ENCODE peak calls at places on chromosome 16, in six cellular contexts. Y, Z, I, L, A and K are unnamed samples.

GRCh38 chr16:58418601-58419000 is 26.3 kb downstream of the GINS3 start:
- DNase-seq in L (no peak), Y (no peak), Z (no peak), A (no peak), I (no peak), K (peak)

GRCh38 chr16:11312718-11313492 is 31.8 kb upstream of the PRM1 start:
- DNase-seq in I (no peak), L (peak), Y (peak), Z (no peak), A (peak), K (peak)

GRCh38 chr16:50153648-50154368 is 702 bp downstream of the TENT4B start:
- DNase-seq in L (no peak), Y (peak), A (peak), Z (peak), I (no peak), K (no peak)

GRCh38 chr16:82439678-82440293 is 187.0 kb upstream of the CDH13 start:
- DNase-seq in A (peak), Y (peak), L (peak), Z (peak), I (no peak), K (peak)

GRCh38 chr16:67415872-67416793 is at the start of gene ZDHHC1:
- DNase-seq in Y (peak), L (peak), Z (peak), A (peak), I (peak), K (peak)

GRCh38 chr16:15785386-15786059 is 71.3 kb downstream of the MYH11 start:
- DNase-seq in I (no peak), L (no peak), Z (no peak), Y (no peak), A (no peak), K (peak)

GRCh38 chr16:79767597-79768280 is 167.2 kb upstream of the MAF start:
- DNase-seq in A (peak), I (peak), Z (no peak), L (no peak), Y (peak), K (no peak)

GRCh38 chr16:31200821-31201510 is 1.6 kb downstream of the PYCARD start:
- DNase-seq in Z (no peak), I (no peak), Y (peak), L (no peak), A (peak), K (no peak)

GRCh38 chr16:68360547-68360946 is 49.7 kb downstream of the PRMT7 start:
- DNase-seq in Z (no peak), Y (no peak), I (no peak), A (no peak), L (no peak), K (no peak)

GRCh38 chr16:60651351-60651750 is 1384.9 kb downstream of the CDH8 start:
- DNase-seq in A (no peak), Y (no peak), L (no peak), Z (no peak), I (no peak), K (no peak)

GRCh38 chr16:48540222-48540900 is 69.6 kb downstream of the N4BP1 start:
- DNase-seq in A (no peak), Y (no peak), I (no peak), Z (peak), L (no peak), K (no peak)

GRCh38 chr16:685967-686366 is 1.8 kb upstream of the JMJD8 start:
- DNase-seq in A (no peak), Z (peak), Y (peak), L (peak), I (no peak), K (peak)

GRCh38 chr16:53282975-53283946 is 151.0 kb upstream of the RBL2 start:
- DNase-seq in I (peak), Y (peak), L (no peak), A (peak), Z (no peak), K (peak)

GRCh38 chr16:53281859-53282258 is 152.4 kb upstream of the RBL2 start:
- DNase-seq in A (no peak), L (no peak), I (no peak), Z (no peak), Y (no peak), K (no peak)

GRCh38 chr16:53281280-53281679 is 153.0 kb upstream of the RBL2 start:
- DNase-seq in L (no peak), Y (no peak), Z (no peak), I (no peak), A (no peak), K (no peak)

GRCh38 chr16:53285236-53285635 is 149.0 kb upstream of the RBL2 start:
- DNase-seq in L (no peak), Z (no peak), A (no peak), Y (no peak), I (no peak), K (no peak)

DNA sequence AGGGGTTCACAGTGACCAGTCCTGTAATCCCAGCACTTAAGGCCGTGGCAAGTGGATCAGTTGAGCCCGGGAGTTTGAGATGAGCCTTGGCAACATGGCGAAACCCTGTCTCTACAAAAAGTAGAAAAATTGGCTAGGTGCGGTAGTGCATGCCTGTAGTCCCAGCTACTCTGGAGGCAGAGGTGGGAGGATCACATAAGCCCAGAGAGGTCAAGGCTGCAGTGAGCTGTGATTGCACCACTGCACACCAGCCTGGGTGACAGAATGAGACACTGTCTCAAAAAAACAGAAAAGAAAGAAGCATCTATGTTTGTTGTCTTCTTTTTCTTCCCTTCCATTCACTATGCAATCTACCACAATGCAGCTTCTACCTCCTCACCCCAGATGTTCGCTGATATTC is 151.9 kb upstream of the RBL2 start:
- DNase-seq in Y (no peak), Z (no peak), I (no peak), L (no peak), A (no peak), K (no peak)
- H2BK15ac ChIP-seq in Y (no peak), Z (no peak), I (no peak), L (no peak), A (no peak), K (no peak)

DNA sequence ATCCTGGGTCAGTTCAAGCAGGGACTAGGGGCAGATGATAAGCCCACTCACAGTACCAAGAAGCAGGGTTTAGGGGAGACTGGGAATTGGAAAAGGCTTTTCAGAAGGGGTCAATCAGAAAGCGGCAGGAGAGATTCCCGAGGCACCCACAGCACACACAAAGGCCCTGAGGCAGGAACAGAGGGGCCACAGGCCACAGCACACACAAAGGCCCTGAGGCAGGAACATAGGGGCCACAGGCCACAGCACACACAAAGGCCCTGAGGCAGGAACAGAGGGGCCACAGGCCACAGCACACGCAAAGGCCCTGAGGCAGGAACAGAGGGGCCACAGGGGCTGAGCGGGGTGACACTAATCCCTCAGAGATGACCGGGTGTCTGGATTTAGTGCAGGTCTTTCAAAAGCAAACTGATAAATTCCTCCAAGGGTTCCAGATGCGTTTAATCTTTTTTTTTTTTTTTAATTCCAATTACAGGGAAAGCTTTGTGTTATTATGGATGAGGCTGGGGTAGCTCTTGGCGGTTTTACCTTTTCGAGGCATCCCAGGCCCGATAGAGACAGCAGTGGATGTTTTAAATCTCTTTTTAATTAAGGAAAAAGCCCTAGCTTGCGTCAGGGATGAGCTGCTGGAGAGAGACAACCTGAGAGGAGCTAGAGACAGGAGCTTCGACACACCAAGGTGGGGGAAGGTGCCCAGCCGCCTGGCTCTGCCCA is 31.0 kb upstream of the GINS2 start:
- DNase-seq in I (no peak), Z (no peak), Y (no peak), L (no peak), A (no peak), K (no peak)
- H3K27ac ChIP-seq in I (no peak), Z (no peak), Y (no peak), L (no peak), A (no peak), K (no peak)

DNA sequence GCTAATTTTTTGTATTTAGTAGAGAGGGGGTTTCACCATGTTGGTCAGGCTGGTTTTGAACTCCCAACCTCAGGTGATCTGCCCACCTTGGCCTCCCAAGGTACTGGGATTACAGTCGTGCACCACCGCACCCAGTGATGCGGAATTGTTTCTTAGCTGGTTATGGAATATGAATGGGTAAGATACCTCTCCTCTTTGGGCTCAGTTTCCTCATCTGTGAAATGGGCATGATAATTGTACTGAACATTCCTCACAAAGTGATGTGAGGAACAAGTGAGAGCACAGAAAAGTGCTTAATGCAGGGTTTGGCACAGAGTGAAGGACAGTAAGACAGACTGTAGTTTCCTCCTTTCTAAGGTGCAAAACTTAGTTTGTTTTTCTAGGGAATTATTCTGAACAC is 31.0 kb upstream of the NFAT5 start:
- DNase-seq in Y (no peak), I (no peak), A (no peak), Z (no peak), L (no peak), K (no peak)
- H2BK15ac ChIP-seq in Y (no peak), I (no peak), A (no peak), Z (no peak), L (no peak), K (peak)

DNA sequence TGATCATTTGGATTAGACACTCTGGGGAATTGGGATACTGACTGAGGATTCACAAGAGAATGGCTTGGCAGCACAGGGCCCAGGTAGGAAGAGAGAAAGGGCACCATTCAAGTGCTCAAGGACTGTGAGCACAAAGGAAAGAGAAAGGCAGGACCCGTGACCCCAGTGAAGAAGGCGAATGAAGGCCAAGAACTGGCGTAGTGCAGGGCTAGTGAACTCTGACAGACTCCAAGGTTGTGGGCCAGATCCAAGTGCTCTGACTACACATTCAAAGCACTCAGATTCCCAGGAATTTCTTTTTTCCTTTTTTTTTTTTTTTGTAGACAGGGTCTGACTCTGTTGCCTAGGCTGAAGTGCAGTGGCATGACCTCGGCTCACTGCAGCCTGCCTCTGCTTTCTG is 5.0 kb downstream of the GTF3C1 start:
- DNase-seq in Z (no peak), Y (no peak), I (no peak), A (no peak), L (no peak), K (no peak)
- H3K27ac ChIP-seq in Z (no peak), Y (no peak), I (no peak), A (no peak), L (no peak), K (no peak)